ENCODE peak calls at places on chromosomes 6 and 20, in eight cellular contexts. B, G, K, C, P, L, D and V are unnamed samples.

GRCh38 chr6:141110486-141110885 is 1022.2 kb upstream of the GJE1 start:
- DNase-seq in D (no peak), C (no peak), K (no peak), P (no peak), L (no peak), G (no peak), B (no peak), V (no peak)

GRCh38 chr6:5215181-5215580 is 45.6 kb downstream of the LYRM4 start:
- DNase-seq in L (no peak), D (no peak), G (no peak), B (no peak), K (no peak), C (no peak), P (no peak), V (no peak)

GRCh38 chr6:10300071-10300470 is 114.8 kb downstream of the TFAP2A start:
- DNase-seq in K (no peak), C (no peak), B (no peak), P (no peak), L (no peak), D (no peak), G (no peak), V (no peak)

GRCh38 chr20:10357061-10357708 is 76.8 kb downstream of the MKKS start:
- DNase-seq in C (no peak), G (no peak), L (no peak), K (no peak), P (no peak), D (no peak), B (no peak), V (no peak)

GRCh38 chr20:3687655-3688054 is 5.8 kb upstream of the ADAM33 start:
- DNase-seq in L (peak; percentile 67), D (no peak), G (no peak), K (no peak), C (peak; percentile 44), B (no peak), P (no peak), V (no peak)

GRCh38 chr6:33217681-33218080 is 9.4 kb downstream of the RING1 start:
- DNase-seq in L (no peak), K (no peak), D (peak; percentile 38), C (no peak), B (no peak), G (no peak), P (no peak), V (no peak)

GRCh38 chr6:77561768-77562314 is 91.0 kb upstream of the MEI4 start:
- DNase-seq in G (no peak), P (no peak), D (no peak), L (no peak), K (no peak), C (no peak), B (no peak), V (no peak)

GRCh38 chr20:24442909-24443308 is 26.5 kb upstream of the SYNDIG1 start:
- DNase-seq in P (no peak), D (no peak), C (no peak), G (no peak), B (no peak), L (no peak), K (no peak), V (no peak)

GRCh38 chr6:108589244-108589730 is 28.6 kb downstream of the FOXO3 start:
- DNase-seq in C (peak; percentile 15), K (no peak), D (peak; percentile 96), P (peak; percentile 83), G (peak; percentile 94), L (peak; percentile 21), B (peak; percentile 36), V (peak; percentile 68)

GRCh38 chr20:8305449-8305978 is 173.4 kb downstream of the PLCB1 start:
- DNase-seq in G (no peak), K (no peak), L (peak; percentile 8), D (no peak), B (peak; percentile 25), P (peak; percentile 53), C (peak; percentile 83), V (peak; percentile 58)

GRCh38 chr6:680666-681374 is 12.1 kb downstream of the EXOC2 start:
- DNase-seq in D (no peak), K (no peak), L (no peak), C (no peak), G (no peak), B (no peak), P (no peak), V (no peak)

GRCh38 chr6:160956300-160957035 is 35.1 kb upstream of the MAP3K4 start:
- DNase-seq in B (no peak), C (no peak), L (no peak), K (no peak), D (no peak), G (peak; percentile 86), P (no peak), V (no peak)

GRCh38 chr6:3364391-3364790 is 92.5 kb downstream of the SLC22A23 start:
- DNase-seq in L (no peak), G (no peak), P (no peak), K (no peak), C (no peak), B (no peak), D (no peak), V (no peak)
- TF ChIP-seq EP300 in L (no peak), G (no peak), P (no peak), K (no peak), C (no peak), B (no peak), D (no peak), V (no peak)

DNA sequence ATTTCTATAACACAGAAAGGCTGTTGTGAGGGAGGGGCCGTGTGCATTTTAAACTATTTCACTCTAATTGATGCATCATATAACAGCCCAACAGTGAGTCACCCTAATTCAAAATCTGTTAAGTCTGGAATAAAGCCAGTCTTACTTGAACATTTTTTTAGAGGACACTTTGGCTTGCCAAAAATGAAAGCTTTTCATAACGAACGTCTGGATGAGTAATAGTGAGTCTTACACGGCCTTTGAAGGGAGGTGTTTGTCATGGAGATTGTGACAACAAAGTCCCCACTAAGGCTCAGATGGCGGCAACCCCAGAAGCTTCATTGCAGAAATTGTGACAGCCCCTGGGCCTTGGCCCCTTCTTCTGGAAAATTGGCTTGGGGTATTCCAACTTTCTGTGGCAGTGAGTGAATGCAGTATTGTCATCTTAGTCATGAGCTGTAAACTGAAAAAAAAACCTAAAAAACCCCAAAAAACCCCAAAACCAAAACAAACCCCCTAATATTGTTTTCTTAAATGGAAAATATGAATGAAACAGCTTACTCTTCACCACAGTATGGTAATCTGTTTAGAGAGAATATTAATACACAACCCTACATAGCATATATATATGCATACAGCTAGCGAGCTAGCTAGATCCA is 92.6 kb upstream of the CLDN20 start:
- DNase-seq in P (no peak), L (peak; percentile 50), D (peak; percentile 72), B (no peak), C (peak; percentile 73), G (no peak), K (no peak), V (no peak)
- H3K4me3 ChIP-seq in P (no peak overlapping the region), L (no peak overlapping the region), D (no peak overlapping the region), B (peak overlapping the region; percentile 12), C (no peak overlapping the region), G (peak overlapping the region; percentile 34), K (no peak overlapping the region), V (no peak overlapping the region)

GRCh38 chr20:33076662-33077398 is 2.6 kb upstream of the BPIFB4 start:
- DNase-seq in D (no peak), P (no peak), L (peak; percentile 39), B (no peak), K (no peak), G (no peak), C (peak; percentile 28), V (no peak)

GRCh38 chr20:33083544-33084340 is 4.3 kb downstream of the BPIFB4 start:
- DNase-seq in G (no peak), B (no peak), D (no peak), P (no peak), L (no peak), K (no peak), C (no peak), V (no peak)

GRCh38 chr20:33081411-33082154 is 2.1 kb downstream of the BPIFB4 start:
- DNase-seq in L (no peak), K (no peak), G (no peak), D (no peak), C (no peak), B (no peak), P (no peak), V (peak; percentile 53)

GRCh38 chr20:33075281-33075680 is 4.2 kb upstream of the BPIFB4 start:
- DNase-seq in B (no peak), C (no peak), G (no peak), L (no peak), K (no peak), P (no peak), D (no peak), V (no peak)

DNA sequence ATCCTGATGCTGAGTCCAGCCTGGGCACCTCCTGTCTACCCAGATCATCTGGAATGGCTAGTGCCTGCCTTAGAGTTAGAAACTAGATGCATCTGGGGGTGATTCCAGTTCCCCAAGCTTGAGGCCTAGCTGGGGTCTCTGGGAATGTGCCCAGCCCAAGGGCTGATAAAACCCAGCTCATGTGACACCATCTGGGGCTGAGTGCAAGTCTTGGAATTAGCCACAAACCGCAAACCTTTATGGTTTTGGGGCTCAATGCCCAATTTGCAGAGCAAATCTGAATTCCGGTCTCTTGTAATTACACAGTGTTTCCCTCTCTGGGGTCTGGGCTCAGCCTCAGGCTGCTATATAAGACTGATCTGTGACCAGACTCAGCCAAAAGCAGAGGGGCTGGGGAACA is at the start of gene BPIFB4:
- DNase-seq in G (no peak), K (no peak), P (no peak), D (no peak), C (no peak), L (no peak), B (no peak), V (no peak)
- TF ChIP-seq EP300 in G (no peak), K (no peak), P (no peak), D (no peak), C (no peak), L (no peak), B (no peak), V (no peak)

GRCh38 chr20:35226126-35226774 is at the start of gene MMP24:
- DNase-seq in L (no peak), C (no peak), B (peak; percentile 84), D (no peak), K (no peak), P (no peak), G (no peak), V (peak; percentile 62)

GRCh38 chr20:35226775-35227681 is 538 bp downstream of the MMP24 start:
- DNase-seq in G (no peak), P (peak; percentile 14), K (peak; percentile 49), L (peak; percentile 50), D (no peak), C (peak; percentile 35), B (peak; percentile 86), V (peak; percentile 93)

GRCh38 chr20:35224536-35224935 is 2.0 kb upstream of the MMP24 start:
- DNase-seq in C (no peak), L (no peak), G (no peak), K (no peak), B (no peak), P (no peak), D (no peak), V (no peak)

GRCh38 chr20:35223941-35224340 is 2.5 kb upstream of the MMP24 start:
- DNase-seq in B (no peak), P (no peak), D (no peak), K (no peak), L (no peak), C (no peak), G (no peak), V (no peak)

GRCh38 chr20:35225319-35226125 is 968 bp upstream of the MMP24 start:
- DNase-seq in D (no peak), C (no peak), P (no peak), K (no peak), G (no peak), B (no peak), L (no peak), V (no peak)
- H3K4me3 ChIP-seq in D (no peak overlapping the region), C (no peak overlapping the region), P (no peak overlapping the region), K (no peak overlapping the region), G (no peak overlapping the region), B (peak overlapping the region; percentile 46), L (peak overlapping the region; percentile 65), V (peak overlapping the region; percentile 44)